ENCODE peak calls at places on chromosome 4, in nine cellular contexts. One of them, this sample, is unnamed.

GRCh38 chr4:92334716-92335350 is 31.1 kb downstream of the GRID2 start:
- DNase-seq in DND-41: no peak
- DNase-seq in effector memory CD4-positive, alpha-beta T cell: no peak
- DNase-seq in A549: no peak
- DNase-seq in fibroblast of lung: peak; percentile 69
- DNase-seq in small intestine: no peak
- DNase-seq in ascending aorta: no peak
- DNase-seq in AG10803: no peak
- DNase-seq in pancreas: no peak
- DNase-seq in this sample: no peak

GRCh38 chr4:151331276-151332042 is 6.1 kb upstream of the SH3D19 start:
- DNase-seq in DND-41: no peak
- DNase-seq in effector memory CD4-positive, alpha-beta T cell: no peak
- DNase-seq in A549: no peak
- DNase-seq in fibroblast of lung: peak; percentile 72
- DNase-seq in small intestine: no peak
- DNase-seq in ascending aorta: no peak
- DNase-seq in AG10803: peak; percentile 17
- DNase-seq in pancreas: no peak
- DNase-seq in this sample: no peak

GRCh38 chr4:112516076-112516385 is at the start of gene NEUROG2:
- DNase-seq in DND-41: no peak
- DNase-seq in effector memory CD4-positive, alpha-beta T cell: no peak
- DNase-seq in A549: no peak
- DNase-seq in fibroblast of lung: no peak
- DNase-seq in small intestine: no peak
- DNase-seq in ascending aorta: no peak
- DNase-seq in AG10803: no peak
- DNase-seq in pancreas: no peak
- DNase-seq in this sample: no peak

GRCh38 chr4:165493359-165493758 is 114.6 kb downstream of the CPE start:
- DNase-seq in DND-41: peak; percentile 57
- DNase-seq in effector memory CD4-positive, alpha-beta T cell: peak; percentile 17
- DNase-seq in A549: peak; percentile 23
- DNase-seq in fibroblast of lung: peak; percentile 52
- DNase-seq in small intestine: peak; percentile 75
- DNase-seq in ascending aorta: no peak
- DNase-seq in AG10803: peak; percentile 53
- DNase-seq in pancreas: peak; percentile 84
- DNase-seq in this sample: peak; percentile 52

GRCh38 chr4:61336911-61337310 is 136.8 kb downstream of the ADGRL3 start:
- DNase-seq in DND-41: no peak
- DNase-seq in effector memory CD4-positive, alpha-beta T cell: no peak
- DNase-seq in A549: no peak
- DNase-seq in fibroblast of lung: no peak
- DNase-seq in small intestine: peak; percentile 1
- DNase-seq in ascending aorta: no peak
- DNase-seq in AG10803: no peak
- DNase-seq in pancreas: no peak
- DNase-seq in this sample: no peak

GRCh38 chr4:122742933-122743829 is 10.7 kb downstream of the BBS12 start:
- DNase-seq in DND-41: no peak
- DNase-seq in effector memory CD4-positive, alpha-beta T cell: no peak
- DNase-seq in A549: no peak
- DNase-seq in fibroblast of lung: no peak
- DNase-seq in small intestine: peak; percentile 82
- DNase-seq in ascending aorta: no peak
- DNase-seq in AG10803: no peak
- DNase-seq in pancreas: no peak
- DNase-seq in this sample: no peak

GRCh38 chr4:103002551-103002950 is 17.0 kb downstream of the SLC9B1 start:
- DNase-seq in DND-41: no peak
- DNase-seq in effector memory CD4-positive, alpha-beta T cell: no peak
- DNase-seq in A549: no peak
- DNase-seq in fibroblast of lung: peak; percentile 27
- DNase-seq in small intestine: no peak
- DNase-seq in ascending aorta: no peak
- DNase-seq in AG10803: peak; percentile 22
- DNase-seq in pancreas: no peak
- DNase-seq in this sample: no peak

GRCh38 chr4:89410687-89411086 is 103.1 kb upstream of the GPRIN3 start:
- DNase-seq in DND-41: no peak
- DNase-seq in effector memory CD4-positive, alpha-beta T cell: no peak
- DNase-seq in A549: no peak
- DNase-seq in fibroblast of lung: peak; percentile 94
- DNase-seq in small intestine: no peak
- DNase-seq in ascending aorta: no peak
- DNase-seq in AG10803: peak; percentile 57
- DNase-seq in pancreas: no peak
- DNase-seq in this sample: no peak

GRCh38 chr4:78014889-78015886 is 41.9 kb upstream of the FRAS1 start:
- DNase-seq in DND-41: no peak
- DNase-seq in effector memory CD4-positive, alpha-beta T cell: no peak
- DNase-seq in A549: no peak
- DNase-seq in fibroblast of lung: no peak
- DNase-seq in small intestine: no peak
- DNase-seq in ascending aorta: no peak
- DNase-seq in AG10803: no peak
- DNase-seq in pancreas: no peak
- DNase-seq in this sample: no peak

GRCh38 chr4:30882995-30883675 is 163.0 kb downstream of the PCDH7 start:
- DNase-seq in DND-41: no peak
- DNase-seq in effector memory CD4-positive, alpha-beta T cell: no peak
- DNase-seq in A549: no peak
- DNase-seq in fibroblast of lung: peak; percentile 62
- DNase-seq in small intestine: no peak
- DNase-seq in ascending aorta: no peak
- DNase-seq in AG10803: no peak
- DNase-seq in pancreas: no peak
- DNase-seq in this sample: no peak

GRCh38 chr4:65623509-65623908 is 46.8 kb downstream of the EPHA5 start:
- DNase-seq in DND-41: no peak
- DNase-seq in effector memory CD4-positive, alpha-beta T cell: no peak
- DNase-seq in A549: no peak
- DNase-seq in fibroblast of lung: peak; percentile 90
- DNase-seq in small intestine: no peak
- DNase-seq in ascending aorta: no peak
- DNase-seq in AG10803: peak; percentile 45
- DNase-seq in pancreas: no peak
- DNase-seq in this sample: no peak

GRCh38 chr4:138595731-138596465 is 353.7 kb upstream of the SLC7A11 start:
- DNase-seq in DND-41: no peak
- DNase-seq in effector memory CD4-positive, alpha-beta T cell: no peak
- DNase-seq in A549: no peak
- DNase-seq in fibroblast of lung: peak; percentile 77
- DNase-seq in small intestine: no peak
- DNase-seq in ascending aorta: no peak
- DNase-seq in AG10803: peak; percentile 15
- DNase-seq in pancreas: no peak
- DNase-seq in this sample: no peak

GRCh38 chr4:26023191-26023972 is 109.4 kb downstream of the SMIM20 start:
- DNase-seq in DND-41: no peak
- DNase-seq in effector memory CD4-positive, alpha-beta T cell: no peak
- DNase-seq in A549: no peak
- DNase-seq in fibroblast of lung: peak; percentile 48
- DNase-seq in small intestine: no peak
- DNase-seq in ascending aorta: no peak
- DNase-seq in AG10803: peak; percentile 69
- DNase-seq in pancreas: no peak
- DNase-seq in this sample: no peak

GRCh38 chr4:26020896-26021295 is 106.9 kb downstream of the SMIM20 start:
- DNase-seq in DND-41: no peak
- DNase-seq in effector memory CD4-positive, alpha-beta T cell: no peak
- DNase-seq in A549: no peak
- DNase-seq in fibroblast of lung: peak; percentile 92
- DNase-seq in small intestine: no peak
- DNase-seq in ascending aorta: no peak
- DNase-seq in AG10803: peak; percentile 74
- DNase-seq in pancreas: no peak
- DNase-seq in this sample: no peak

GRCh38 chr4:26022346-26022891 is 108.4 kb downstream of the SMIM20 start:
- DNase-seq in DND-41: no peak
- DNase-seq in effector memory CD4-positive, alpha-beta T cell: no peak
- DNase-seq in A549: peak; percentile 51
- DNase-seq in fibroblast of lung: peak; percentile 88
- DNase-seq in small intestine: peak; percentile 10
- DNase-seq in ascending aorta: no peak
- DNase-seq in AG10803: peak; percentile 57
- DNase-seq in pancreas: no peak
- DNase-seq in this sample: no peak

GRCh38 chr4:26021417-26022345 is 107.7 kb downstream of the SMIM20 start:
- DNase-seq in DND-41: no peak
- DNase-seq in effector memory CD4-positive, alpha-beta T cell: no peak
- DNase-seq in A549: peak; percentile 8
- DNase-seq in fibroblast of lung: peak; percentile 56
- DNase-seq in small intestine: no peak
- DNase-seq in ascending aorta: no peak
- DNase-seq in AG10803: peak; percentile 76
- DNase-seq in pancreas: no peak
- DNase-seq in this sample: no peak

DNA sequence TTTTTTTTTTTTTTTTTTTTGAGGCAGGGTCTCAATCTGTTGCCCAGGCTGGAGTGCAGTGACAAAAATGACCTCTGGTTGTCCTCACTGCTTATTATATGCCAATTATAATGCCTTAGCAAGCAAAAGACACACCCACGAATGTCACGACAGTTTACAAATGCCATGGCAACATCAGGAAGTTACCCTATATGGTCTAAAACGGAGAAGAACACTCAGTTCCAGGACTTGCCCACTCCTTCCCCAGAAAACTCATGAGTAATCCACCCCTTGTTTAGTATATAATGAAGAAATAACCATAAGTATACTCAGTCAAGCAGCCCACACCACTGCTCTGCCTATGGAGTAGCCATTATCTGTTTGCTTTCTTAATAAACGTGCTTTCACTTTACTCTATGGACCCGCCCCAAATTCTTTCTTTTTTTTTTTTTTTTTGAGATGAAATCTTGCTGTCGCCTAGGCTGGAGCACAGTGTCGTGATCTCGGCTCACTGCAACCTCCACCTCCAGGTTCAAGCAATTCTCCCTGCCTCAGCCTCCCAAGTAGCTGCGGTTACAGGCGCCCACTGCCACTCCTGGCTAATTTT is 106.2 kb downstream of the SMIM20 start:
- DNase-seq in DND-41: no peak
- DNase-seq in effector memory CD4-positive, alpha-beta T cell: no peak
- DNase-seq in A549: no peak
- DNase-seq in fibroblast of lung: peak; percentile 89
- DNase-seq in small intestine: peak; percentile 22
- DNase-seq in ascending aorta: no peak
- DNase-seq in AG10803: peak; percentile 70
- DNase-seq in pancreas: no peak
- DNase-seq in this sample: peak; percentile 8
- H3K4me3 ChIP-seq in DND-41: no peak overlapping the region
- H3K4me3 ChIP-seq in effector memory CD4-positive, alpha-beta T cell: peak overlapping the region; percentile 24
- H3K4me3 ChIP-seq in A549: no peak overlapping the region
- H3K4me3 ChIP-seq in fibroblast of lung: no peak overlapping the region
- H3K4me3 ChIP-seq in small intestine: no peak overlapping the region
- H3K4me3 ChIP-seq in ascending aorta: no peak overlapping the region
- H3K4me3 ChIP-seq in AG10803: no peak overlapping the region
- H3K4me3 ChIP-seq in pancreas: no peak overlapping the region
- H3K4me3 ChIP-seq in this sample: no peak overlapping the region

DNA sequence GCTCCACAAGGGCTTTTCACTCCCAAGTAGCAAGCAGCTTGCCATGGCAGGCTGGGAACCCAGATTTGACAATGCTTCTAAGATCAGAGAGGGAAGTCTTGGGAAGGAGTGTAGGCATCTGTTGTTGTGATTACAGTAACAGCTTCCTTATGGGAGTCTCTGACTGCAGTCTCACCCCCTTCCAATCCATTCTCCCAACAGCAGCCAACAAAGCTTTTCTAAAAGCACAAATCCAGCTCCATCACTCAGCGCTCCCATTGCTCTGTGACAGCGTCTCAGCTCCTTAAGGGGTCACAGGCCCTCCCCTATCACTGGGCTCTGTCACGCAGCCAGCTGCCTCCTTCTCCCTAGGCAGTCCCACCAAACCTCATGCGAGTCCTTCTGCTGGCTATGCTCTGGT is 7.1 kb downstream of the IGFBP7 start:
- DNase-seq in DND-41: no peak
- DNase-seq in effector memory CD4-positive, alpha-beta T cell: no peak
- DNase-seq in A549: no peak
- DNase-seq in fibroblast of lung: no peak
- DNase-seq in small intestine: no peak
- DNase-seq in ascending aorta: no peak
- DNase-seq in AG10803: peak; percentile 60
- DNase-seq in pancreas: no peak
- DNase-seq in this sample: no peak
- H3K4me3 ChIP-seq in DND-41: no peak overlapping the region
- H3K4me3 ChIP-seq in effector memory CD4-positive, alpha-beta T cell: no peak overlapping the region
- H3K4me3 ChIP-seq in A549: no peak overlapping the region
- H3K4me3 ChIP-seq in fibroblast of lung: no peak overlapping the region
- H3K4me3 ChIP-seq in small intestine: no peak overlapping the region
- H3K4me3 ChIP-seq in ascending aorta: no peak overlapping the region
- H3K4me3 ChIP-seq in AG10803: no peak overlapping the region
- H3K4me3 ChIP-seq in pancreas: no peak overlapping the region
- H3K4me3 ChIP-seq in this sample: no peak overlapping the region

DNA sequence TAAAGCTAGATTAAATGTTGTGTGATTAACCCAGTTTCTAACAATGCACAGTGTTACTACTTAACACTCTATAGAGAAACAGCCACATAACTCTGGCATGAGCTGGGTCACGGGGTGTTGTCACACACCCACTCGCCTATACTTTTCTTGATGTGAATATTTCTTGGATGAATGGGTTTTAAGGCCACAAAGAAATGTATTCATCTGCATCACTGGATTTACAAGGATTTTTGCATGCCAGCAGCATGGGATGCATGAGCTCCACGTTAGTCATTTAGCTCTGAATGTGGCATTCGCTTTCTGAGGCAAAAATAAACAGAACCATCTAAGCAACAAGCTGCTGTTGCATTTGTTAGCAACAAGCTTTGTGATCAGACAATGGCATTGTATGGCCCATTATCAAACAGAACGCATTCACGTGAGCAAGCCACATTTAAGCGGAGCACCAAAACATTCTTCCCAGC is 89.7 kb downstream of the LRP2BP start:
- DNase-seq in DND-41: no peak
- DNase-seq in effector memory CD4-positive, alpha-beta T cell: no peak
- DNase-seq in A549: no peak
- DNase-seq in fibroblast of lung: peak; percentile 99
- DNase-seq in small intestine: no peak
- DNase-seq in ascending aorta: no peak
- DNase-seq in AG10803: peak; percentile 95
- DNase-seq in pancreas: no peak
- DNase-seq in this sample: no peak
- H3K4me3 ChIP-seq in DND-41: no peak overlapping the region
- H3K4me3 ChIP-seq in effector memory CD4-positive, alpha-beta T cell: no peak overlapping the region
- H3K4me3 ChIP-seq in A549: no peak overlapping the region
- H3K4me3 ChIP-seq in fibroblast of lung: no peak overlapping the region
- H3K4me3 ChIP-seq in small intestine: no peak overlapping the region
- H3K4me3 ChIP-seq in ascending aorta: no peak overlapping the region
- H3K4me3 ChIP-seq in AG10803: no peak overlapping the region
- H3K4me3 ChIP-seq in pancreas: no peak overlapping the region
- H3K4me3 ChIP-seq in this sample: no peak overlapping the region

DNA sequence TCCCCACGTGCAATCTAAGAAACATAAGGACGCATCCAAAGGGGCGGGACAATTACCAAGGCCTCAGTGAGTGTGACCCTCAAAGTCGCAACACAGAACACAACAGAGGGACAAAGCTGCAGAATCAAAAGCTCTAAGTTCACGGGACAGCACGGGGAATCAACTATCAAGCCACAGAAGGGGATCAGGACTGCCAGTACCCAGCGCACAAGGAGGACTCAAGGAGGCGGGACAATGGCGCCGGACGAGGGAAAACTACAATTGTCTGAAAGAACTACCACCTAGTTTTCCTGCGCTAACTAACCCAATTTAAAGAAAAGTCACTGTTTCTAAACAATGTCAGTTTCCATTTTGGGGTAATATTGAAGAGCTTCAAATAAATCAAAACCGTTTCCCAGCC is 1.3 kb downstream of the FAM53A start:
- DNase-seq in DND-41: no peak
- DNase-seq in effector memory CD4-positive, alpha-beta T cell: no peak
- DNase-seq in A549: no peak
- DNase-seq in fibroblast of lung: no peak
- DNase-seq in small intestine: no peak
- DNase-seq in ascending aorta: no peak
- DNase-seq in AG10803: no peak
- DNase-seq in pancreas: no peak
- DNase-seq in this sample: no peak
- H3K4me3 ChIP-seq in DND-41: no peak overlapping the region
- H3K4me3 ChIP-seq in effector memory CD4-positive, alpha-beta T cell: no peak overlapping the region
- H3K4me3 ChIP-seq in A549: no peak overlapping the region
- H3K4me3 ChIP-seq in fibroblast of lung: peak overlapping the region; percentile 61
- H3K4me3 ChIP-seq in small intestine: no peak overlapping the region
- H3K4me3 ChIP-seq in ascending aorta: peak overlapping the region; percentile 76
- H3K4me3 ChIP-seq in AG10803: peak overlapping the region; percentile 65
- H3K4me3 ChIP-seq in pancreas: peak overlapping the region; percentile 77
- H3K4me3 ChIP-seq in this sample: no peak overlapping the region

This sample was measured in Jurkat, Clone E6-1.